ENCODE peak calls at places on chromosomes 16 and 17, in nine cellular contexts. One of them, this sample, is unnamed.

GRCh38 chr17:50129303-50129945 is 536 bp downstream of the SAMD14 start:
- DNase-seq in ascending aorta: no peak
- DNase-seq in mesenchymal stem cell: peak
- DNase-seq in tibial artery: no peak
- DNase-seq in prostate gland: no peak
- DNase-seq in A549: peak
- DNase-seq in dorsolateral prefrontal cortex: no peak
- DNase-seq in neuronal stem cell: no peak
- DNase-seq in heart right ventricle: no peak
- DNase-seq in this sample: no peak

GRCh38 chr16:10080031-10080772 is 102.0 kb downstream of the GRIN2A start:
- DNase-seq in heart right ventricle: peak
- DNase-seq in prostate gland: peak
- DNase-seq in ascending aorta: peak
- DNase-seq in tibial artery: peak
- DNase-seq in mesenchymal stem cell: peak
- DNase-seq in dorsolateral prefrontal cortex: peak
- DNase-seq in neuronal stem cell: no peak
- DNase-seq in A549: no peak
- DNase-seq in this sample: peak

GRCh38 chr17:27418366-27418615 is 38.0 kb upstream of the KSR1 start:
- DNase-seq in mesenchymal stem cell: no peak
- DNase-seq in dorsolateral prefrontal cortex: no peak
- DNase-seq in neuronal stem cell: no peak
- DNase-seq in prostate gland: no peak
- DNase-seq in ascending aorta: no peak
- DNase-seq in A549: no peak
- DNase-seq in heart right ventricle: no peak
- DNase-seq in tibial artery: no peak
- DNase-seq in this sample: no peak

GRCh38 chr17:1928976-1929375 is 96.2 kb downstream of the RTN4RL1 start:
- DNase-seq in dorsolateral prefrontal cortex: no peak
- DNase-seq in tibial artery: no peak
- DNase-seq in ascending aorta: no peak
- DNase-seq in A549: no peak
- DNase-seq in neuronal stem cell: no peak
- DNase-seq in heart right ventricle: peak
- DNase-seq in mesenchymal stem cell: no peak
- DNase-seq in prostate gland: no peak
- DNase-seq in this sample: no peak

GRCh38 chr16:89319883-89320716 is 102.6 kb downstream of the ZNF778 start:
- DNase-seq in dorsolateral prefrontal cortex: no peak
- DNase-seq in tibial artery: no peak
- DNase-seq in prostate gland: no peak
- DNase-seq in neuronal stem cell: no peak
- DNase-seq in A549: peak
- DNase-seq in ascending aorta: no peak
- DNase-seq in mesenchymal stem cell: peak
- DNase-seq in heart right ventricle: no peak
- DNase-seq in this sample: peak

GRCh38 chr17:32285770-32286517 is 20.3 kb downstream of the RHBDL3 start:
- DNase-seq in dorsolateral prefrontal cortex: peak
- DNase-seq in prostate gland: no peak
- DNase-seq in A549: no peak
- DNase-seq in tibial artery: no peak
- DNase-seq in neuronal stem cell: no peak
- DNase-seq in mesenchymal stem cell: no peak
- DNase-seq in heart right ventricle: no peak
- DNase-seq in ascending aorta: no peak
- DNase-seq in this sample: no peak

GRCh38 chr16:3012828-3013420 is at the start of gene CLDN9:
- DNase-seq in mesenchymal stem cell: no peak
- DNase-seq in A549: no peak
- DNase-seq in tibial artery: no peak
- DNase-seq in neuronal stem cell: no peak
- DNase-seq in dorsolateral prefrontal cortex: no peak
- DNase-seq in prostate gland: no peak
- DNase-seq in heart right ventricle: no peak
- DNase-seq in ascending aorta: no peak
- DNase-seq in this sample: no peak

GRCh38 chr16:66275795-66276428 is 90.6 kb upstream of the CDH5 start:
- DNase-seq in A549: peak
- DNase-seq in heart right ventricle: no peak
- DNase-seq in dorsolateral prefrontal cortex: no peak
- DNase-seq in prostate gland: no peak
- DNase-seq in ascending aorta: no peak
- DNase-seq in neuronal stem cell: no peak
- DNase-seq in mesenchymal stem cell: peak
- DNase-seq in tibial artery: no peak
- DNase-seq in this sample: peak

GRCh38 chr17:62064791-62065563 is at the start of gene MED13:
- DNase-seq in dorsolateral prefrontal cortex: peak
- DNase-seq in prostate gland: peak
- DNase-seq in ascending aorta: peak
- DNase-seq in heart right ventricle: peak
- DNase-seq in mesenchymal stem cell: peak
- DNase-seq in A549: peak
- DNase-seq in neuronal stem cell: peak
- DNase-seq in tibial artery: peak
- DNase-seq in this sample: peak

DNA sequence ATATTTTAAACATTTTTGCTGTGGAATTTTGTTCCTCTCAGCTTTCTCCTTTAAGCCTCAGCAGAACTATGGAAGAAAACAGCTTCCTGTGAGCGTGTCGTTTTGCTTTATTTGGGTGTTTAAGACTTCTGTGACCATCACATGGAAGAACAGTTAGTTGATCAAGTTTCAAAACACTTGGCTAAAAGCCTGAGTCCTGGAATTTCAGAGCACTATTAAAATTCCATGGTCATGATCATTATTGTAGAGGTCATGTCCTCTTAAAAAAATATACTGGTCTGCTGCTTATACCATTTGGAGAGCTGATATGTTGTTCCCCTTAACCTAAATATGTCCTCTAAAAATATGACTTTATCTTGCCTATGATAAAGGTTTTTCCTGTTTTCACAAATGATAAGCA is 12.6 kb upstream of the CDR2 start:
- DNase-seq in prostate gland: peak
- DNase-seq in neuronal stem cell: no peak
- DNase-seq in A549: no peak
- DNase-seq in mesenchymal stem cell: peak
- DNase-seq in tibial artery: no peak
- DNase-seq in heart right ventricle: no peak
- DNase-seq in ascending aorta: no peak
- DNase-seq in dorsolateral prefrontal cortex: no peak
- DNase-seq in this sample: peak
- H3K27ac ChIP-seq in prostate gland: peak
- H3K27ac ChIP-seq in neuronal stem cell: no peak
- H3K27ac ChIP-seq in A549: no peak
- H3K27ac ChIP-seq in mesenchymal stem cell: no peak
- H3K27ac ChIP-seq in tibial artery: peak
- H3K27ac ChIP-seq in heart right ventricle: no peak
- H3K27ac ChIP-seq in ascending aorta: no peak
- H3K27ac ChIP-seq in dorsolateral prefrontal cortex: no peak
- H3K27ac ChIP-seq in this sample: peak

GRCh38 chr17:4840893-4841242 is 7.7 kb downstream of the MINK1 start:
- DNase-seq in dorsolateral prefrontal cortex: no peak
- DNase-seq in tibial artery: no peak
- DNase-seq in heart right ventricle: no peak
- DNase-seq in mesenchymal stem cell: no peak
- DNase-seq in A549: no peak
- DNase-seq in ascending aorta: no peak
- DNase-seq in prostate gland: no peak
- DNase-seq in neuronal stem cell: no peak
- DNase-seq in this sample: no peak
- H3K4me3 ChIP-seq in dorsolateral prefrontal cortex: no peak
- H3K4me3 ChIP-seq in tibial artery: no peak
- H3K4me3 ChIP-seq in heart right ventricle: no peak
- H3K4me3 ChIP-seq in mesenchymal stem cell: no peak
- H3K4me3 ChIP-seq in A549: no peak
- H3K4me3 ChIP-seq in ascending aorta: no peak
- H3K4me3 ChIP-seq in prostate gland: no peak
- H3K4me3 ChIP-seq in neuronal stem cell: no peak
- H3K4me3 ChIP-seq in this sample: no peak

GRCh38 chr16:1181715-1182671 is 29.1 kb downstream of the CACNA1H start:
- DNase-seq in mesenchymal stem cell: peak
- DNase-seq in tibial artery: peak
- DNase-seq in ascending aorta: peak
- DNase-seq in A549: peak
- DNase-seq in heart right ventricle: peak
- DNase-seq in dorsolateral prefrontal cortex: no peak
- DNase-seq in prostate gland: no peak
- DNase-seq in neuronal stem cell: no peak
- DNase-seq in this sample: peak
- H3K27ac ChIP-seq in mesenchymal stem cell: peak
- H3K27ac ChIP-seq in tibial artery: peak
- H3K27ac ChIP-seq in ascending aorta: peak
- H3K27ac ChIP-seq in A549: peak
- H3K27ac ChIP-seq in heart right ventricle: peak
- H3K27ac ChIP-seq in dorsolateral prefrontal cortex: no peak
- H3K27ac ChIP-seq in prostate gland: peak
- H3K27ac ChIP-seq in neuronal stem cell: peak
- H3K27ac ChIP-seq in this sample: peak

GRCh38 chr17:68199837-68200688 is 47.8 kb upstream of the AMZ2 start:
- DNase-seq in dorsolateral prefrontal cortex: no peak
- DNase-seq in A549: no peak
- DNase-seq in mesenchymal stem cell: peak
- DNase-seq in tibial artery: no peak
- DNase-seq in neuronal stem cell: no peak
- DNase-seq in heart right ventricle: no peak
- DNase-seq in prostate gland: no peak
- DNase-seq in ascending aorta: no peak
- DNase-seq in this sample: no peak
- H3K4me3 ChIP-seq in dorsolateral prefrontal cortex: peak
- H3K4me3 ChIP-seq in A549: peak
- H3K4me3 ChIP-seq in mesenchymal stem cell: peak
- H3K4me3 ChIP-seq in tibial artery: peak
- H3K4me3 ChIP-seq in neuronal stem cell: no peak
- H3K4me3 ChIP-seq in heart right ventricle: peak
- H3K4me3 ChIP-seq in prostate gland: peak
- H3K4me3 ChIP-seq in ascending aorta: peak
- H3K4me3 ChIP-seq in this sample: no peak

GRCh38 chr17:75471207-75471606 is 14.8 kb downstream of the TMEM94 start:
- DNase-seq in mesenchymal stem cell: no peak
- DNase-seq in dorsolateral prefrontal cortex: no peak
- DNase-seq in tibial artery: no peak
- DNase-seq in neuronal stem cell: no peak
- DNase-seq in ascending aorta: no peak
- DNase-seq in A549: no peak
- DNase-seq in prostate gland: no peak
- DNase-seq in heart right ventricle: no peak
- DNase-seq in this sample: no peak
- H3K27ac ChIP-seq in mesenchymal stem cell: no peak
- H3K27ac ChIP-seq in dorsolateral prefrontal cortex: peak
- H3K27ac ChIP-seq in tibial artery: no peak
- H3K27ac ChIP-seq in neuronal stem cell: no peak
- H3K27ac ChIP-seq in ascending aorta: no peak
- H3K27ac ChIP-seq in A549: no peak
- H3K27ac ChIP-seq in prostate gland: no peak
- H3K27ac ChIP-seq in heart right ventricle: no peak
- H3K27ac ChIP-seq in this sample: no peak

GRCh38 chr16:21037736-21038135 is 112.9 kb downstream of the DNAH3 start:
- DNase-seq in heart right ventricle: no peak
- DNase-seq in prostate gland: no peak
- DNase-seq in dorsolateral prefrontal cortex: no peak
- DNase-seq in A549: no peak
- DNase-seq in neuronal stem cell: no peak
- DNase-seq in tibial artery: no peak
- DNase-seq in ascending aorta: no peak
- DNase-seq in mesenchymal stem cell: no peak
- DNase-seq in this sample: no peak

GRCh38 chr16:21037168-21037567 is 113.5 kb downstream of the DNAH3 start:
- DNase-seq in ascending aorta: no peak
- DNase-seq in neuronal stem cell: no peak
- DNase-seq in tibial artery: no peak
- DNase-seq in A549: no peak
- DNase-seq in dorsolateral prefrontal cortex: no peak
- DNase-seq in mesenchymal stem cell: no peak
- DNase-seq in heart right ventricle: no peak
- DNase-seq in prostate gland: no peak
- DNase-seq in this sample: no peak

GRCh38 chr16:21033264-21033663 is 117.4 kb downstream of the DNAH3 start:
- DNase-seq in ascending aorta: no peak
- DNase-seq in dorsolateral prefrontal cortex: no peak
- DNase-seq in A549: no peak
- DNase-seq in neuronal stem cell: no peak
- DNase-seq in mesenchymal stem cell: no peak
- DNase-seq in heart right ventricle: no peak
- DNase-seq in tibial artery: no peak
- DNase-seq in prostate gland: no peak
- DNase-seq in this sample: no peak

GRCh38 chr16:21036471-21036870 is 114.2 kb downstream of the DNAH3 start:
- DNase-seq in dorsolateral prefrontal cortex: no peak
- DNase-seq in A549: no peak
- DNase-seq in prostate gland: no peak
- DNase-seq in neuronal stem cell: no peak
- DNase-seq in mesenchymal stem cell: no peak
- DNase-seq in heart right ventricle: no peak
- DNase-seq in ascending aorta: no peak
- DNase-seq in tibial artery: no peak
- DNase-seq in this sample: no peak

GRCh38 chr16:21033707-21034106 is 116.9 kb downstream of the DNAH3 start:
- DNase-seq in A549: no peak
- DNase-seq in mesenchymal stem cell: no peak
- DNase-seq in tibial artery: no peak
- DNase-seq in heart right ventricle: peak
- DNase-seq in neuronal stem cell: no peak
- DNase-seq in ascending aorta: no peak
- DNase-seq in prostate gland: no peak
- DNase-seq in dorsolateral prefrontal cortex: no peak
- DNase-seq in this sample: no peak
- H3K4me3 ChIP-seq in A549: no peak
- H3K4me3 ChIP-seq in mesenchymal stem cell: no peak
- H3K4me3 ChIP-seq in tibial artery: no peak
- H3K4me3 ChIP-seq in heart right ventricle: no peak
- H3K4me3 ChIP-seq in neuronal stem cell: no peak
- H3K4me3 ChIP-seq in ascending aorta: no peak
- H3K4me3 ChIP-seq in prostate gland: no peak
- H3K4me3 ChIP-seq in dorsolateral prefrontal cortex: no peak
- H3K4me3 ChIP-seq in this sample: no peak

GRCh38 chr17:16477255-16477654 is 14.7 kb downstream of the LRRC75A start:
- DNase-seq in dorsolateral prefrontal cortex: no peak
- DNase-seq in neuronal stem cell: no peak
- DNase-seq in tibial artery: peak
- DNase-seq in ascending aorta: no peak
- DNase-seq in heart right ventricle: peak
- DNase-seq in prostate gland: no peak
- DNase-seq in A549: peak
- DNase-seq in mesenchymal stem cell: peak
- DNase-seq in this sample: peak
- H3K27ac ChIP-seq in dorsolateral prefrontal cortex: no peak
- H3K27ac ChIP-seq in neuronal stem cell: no peak
- H3K27ac ChIP-seq in tibial artery: peak
- H3K27ac ChIP-seq in ascending aorta: peak
- H3K27ac ChIP-seq in heart right ventricle: peak
- H3K27ac ChIP-seq in prostate gland: peak
- H3K27ac ChIP-seq in A549: peak
- H3K27ac ChIP-seq in mesenchymal stem cell: peak
- H3K27ac ChIP-seq in this sample: peak

This sample was measured in brain microvascular endothelial cell.